ENCODE peak calls at places on chromosomes 13 and 19, in five cellular contexts. I is CD4-positive, alpha-beta memory T cell; T is lower lobe of right lung; H is Panc1; W is left lung. L is an unnamed sample.

GRCh38 chr13:39603424-39603947 is 493 bp upstream of the LHFPL6 start:
- DNase-seq in I (no peak), T (no peak), H (no peak), W (no peak), L (no peak)

GRCh38 chr19:42325896-42326771 is 699 bp downstream of the MEGF8 start:
- DNase-seq in I (no peak), T (no peak), H (no peak), W (no peak), L (no peak)

GRCh38 chr13:24650157-24650556 is 30.1 kb upstream of the ATP12A start:
- DNase-seq in I (no peak), T (no peak), H (no peak), W (no peak), L (no peak)

GRCh38 chr19:7904074-7905020 is 670 bp downstream of the MAP2K7 start:
- DNase-seq in I (peak), T (peak), H (no peak), W (peak), L (peak)

GRCh38 chr19:13103961-13104847 is 1.5 kb upstream of the LYL1 start:
- DNase-seq in I (peak), T (peak), H (no peak), W (no peak), L (peak)

GRCh38 chr13:47215741-47216140 is 318.9 kb upstream of the HTR2A start:
- DNase-seq in I (no peak), T (no peak), H (peak), W (no peak), L (no peak)

GRCh38 chr19:8321760-8322637 is 703 bp downstream of the RPS28 start:
- DNase-seq in I (no peak), T (no peak), H (no peak), W (no peak), L (no peak)

GRCh38 chr19:37928527-37929286 is 21.7 kb downstream of the SIPA1L3 start:
- DNase-seq in I (no peak), T (no peak), H (no peak), W (no peak), L (no peak)

GRCh38 chr19:21483589-21484170 is 21.7 kb upstream of the ZNF429 start:
- DNase-seq in I (peak), T (peak), H (no peak), W (peak), L (no peak)

GRCh38 chr19:1360818-1361461 is 22.8 kb upstream of the NDUFS7 start:
- DNase-seq in I (no peak), T (no peak), H (no peak), W (peak), L (peak)

GRCh38 chr13:67278230-67278629 is 48.1 kb upstream of the PCDH9 start:
- DNase-seq in I (no peak), T (no peak), H (no peak), W (no peak), L (no peak)

GRCh38 chr13:101523732-101524131 is 71.3 kb downstream of the ITGBL1 start:
- DNase-seq in I (no peak), T (no peak), H (no peak), W (no peak), L (no peak)

GRCh38 chr19:31676271-31677004 is 327.2 kb upstream of the TSHZ3 start:
- DNase-seq in I (no peak), T (no peak), H (no peak), W (no peak), L (no peak)

GRCh38 chr19:19420570-19421301 is 15.3 kb downstream of the GATAD2A start:
- DNase-seq in I (peak), T (no peak), H (no peak), W (no peak), L (peak)

GRCh38 chr19:33390120-33390907 is 16.8 kb downstream of the CEBPG start:
- DNase-seq in I (no peak), T (peak), H (no peak), W (peak), L (peak)

GRCh38 chr13:75481176-75482069 is 546 bp downstream of the TBC1D4 start:
- DNase-seq in I (peak), T (peak), H (no peak), W (peak), L (peak)

GRCh38 chr13:21008026-21008425 is 53.4 kb downstream of the LATS2 start:
- DNase-seq in I (no peak), T (no peak), H (no peak), W (no peak), L (no peak)

GRCh38 chr13:51590966-51591627 is 6.8 kb downstream of the WDFY2 start:
- DNase-seq in I (no peak), T (no peak), H (peak), W (no peak), L (no peak)

GRCh38 chr13:23984541-23984940 is 87.2 kb upstream of the C1QTNF9B start:
- DNase-seq in I (no peak), T (no peak), H (no peak), W (peak), L (no peak)

GRCh38 chr19:1227655-1228054 is 10.2 kb downstream of the CBARP start:
- DNase-seq in I (no peak), T (no peak), H (no peak), W (no peak), L (no peak)

GRCh38 chr13:43061496-43062280 is 38.3 kb downstream of the DNAJC15 start:
- DNase-seq in I (no peak), T (no peak), H (no peak), W (no peak), L (no peak)

GRCh38 chr19:17496337-17496997 is 15.0 kb upstream of the PGLS start:
- DNase-seq in I (peak), T (peak), H (peak), W (peak), L (peak)

DNA sequence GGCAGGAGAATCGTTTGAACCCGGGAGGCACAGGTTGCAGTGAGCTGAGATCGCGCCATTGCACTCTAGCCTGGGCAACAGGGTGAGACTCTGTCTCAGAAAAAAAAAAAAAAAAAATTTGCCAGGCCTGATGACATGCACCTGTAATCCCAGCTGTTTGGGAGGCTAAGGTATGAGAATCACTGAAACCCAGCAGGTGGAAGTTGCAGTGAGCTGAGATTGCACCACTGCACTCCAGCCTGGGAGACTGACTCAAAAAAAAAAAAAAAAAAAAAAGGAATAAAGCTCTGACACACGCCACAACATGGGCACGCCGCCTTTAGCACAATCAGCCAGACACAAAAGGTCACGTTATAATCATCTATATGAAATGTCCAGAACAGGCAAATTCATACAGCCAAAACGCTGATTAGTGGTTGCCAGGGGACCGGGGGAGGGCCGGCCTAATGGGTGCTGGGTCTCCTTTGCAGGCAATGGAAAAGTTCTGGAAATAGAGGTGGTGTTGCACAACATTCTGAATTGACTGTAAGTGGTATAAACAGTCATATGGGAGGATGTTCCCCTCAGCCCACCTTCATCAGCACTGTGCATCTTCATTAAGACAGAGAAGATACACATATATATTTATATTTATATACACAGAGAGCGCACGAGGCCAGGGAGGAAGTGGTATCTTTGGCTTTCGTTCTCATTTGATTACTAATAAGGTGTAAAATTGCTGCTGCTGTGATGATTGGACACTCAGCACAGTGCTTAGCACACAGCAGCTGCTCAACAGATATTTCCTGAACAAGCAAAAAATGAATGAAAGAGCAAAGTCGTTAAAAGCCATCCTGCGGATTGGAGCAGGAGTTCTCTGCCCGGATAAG is 3.8 kb downstream of the HSPBP1 start:
- DNase-seq in I (no peak), T (no peak), H (no peak), W (no peak), L (no peak)
- H3K4me3 ChIP-seq in I (no peak), T (no peak), H (no peak), W (no peak), L (no peak)

DNA sequence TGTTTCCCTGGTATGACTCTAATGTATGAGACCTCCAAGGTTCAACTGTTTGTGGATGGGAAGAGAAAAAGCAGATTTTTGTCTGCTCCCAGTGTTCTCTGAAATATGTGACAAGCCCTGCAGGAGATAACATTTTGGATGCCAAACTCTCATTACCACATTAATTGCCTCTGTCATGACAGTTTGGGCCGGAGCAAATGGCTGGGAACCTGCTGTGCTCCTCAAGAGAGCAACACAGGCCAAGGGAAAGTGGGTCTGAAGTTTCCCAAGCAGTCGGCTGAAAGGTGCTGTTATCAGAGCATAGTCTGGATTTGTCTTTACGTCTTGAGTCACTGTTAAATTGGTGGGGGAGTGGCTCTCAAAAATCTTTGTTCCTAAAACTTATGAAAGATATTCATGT is 844.6 kb downstream of the PCDH17 start:
- DNase-seq in I (no peak), T (no peak), H (no peak), W (no peak), L (no peak)
- H3K4me3 ChIP-seq in I (no peak), T (no peak), H (no peak), W (no peak), L (no peak)

GRCh38 chr13:90020536-90020935 is 1327.0 kb upstream of the MIR17HG start:
- DNase-seq in I (no peak), T (no peak), H (no peak), W (no peak), L (no peak)
- H3K4me3 ChIP-seq in I (no peak), T (no peak), H (no peak), W (no peak), L (no peak)

GRCh38 chr19:45576682-45577081 is 7.9 kb downstream of the OPA3 start:
- DNase-seq in I (no peak), T (no peak), H (no peak), W (no peak), L (no peak)

GRCh38 chr19:45578861-45579260 is 5.7 kb downstream of the OPA3 start:
- DNase-seq in I (no peak), T (no peak), H (no peak), W (no peak), L (no peak)

GRCh38 chr19:45574526-45574925 is 10.1 kb downstream of the OPA3 start:
- DNase-seq in I (no peak), T (no peak), H (no peak), W (no peak), L (no peak)

GRCh38 chr19:45575216-45575615 is 9.4 kb downstream of the OPA3 start:
- DNase-seq in I (no peak), T (no peak), H (no peak), W (no peak), L (no peak)

DNA sequence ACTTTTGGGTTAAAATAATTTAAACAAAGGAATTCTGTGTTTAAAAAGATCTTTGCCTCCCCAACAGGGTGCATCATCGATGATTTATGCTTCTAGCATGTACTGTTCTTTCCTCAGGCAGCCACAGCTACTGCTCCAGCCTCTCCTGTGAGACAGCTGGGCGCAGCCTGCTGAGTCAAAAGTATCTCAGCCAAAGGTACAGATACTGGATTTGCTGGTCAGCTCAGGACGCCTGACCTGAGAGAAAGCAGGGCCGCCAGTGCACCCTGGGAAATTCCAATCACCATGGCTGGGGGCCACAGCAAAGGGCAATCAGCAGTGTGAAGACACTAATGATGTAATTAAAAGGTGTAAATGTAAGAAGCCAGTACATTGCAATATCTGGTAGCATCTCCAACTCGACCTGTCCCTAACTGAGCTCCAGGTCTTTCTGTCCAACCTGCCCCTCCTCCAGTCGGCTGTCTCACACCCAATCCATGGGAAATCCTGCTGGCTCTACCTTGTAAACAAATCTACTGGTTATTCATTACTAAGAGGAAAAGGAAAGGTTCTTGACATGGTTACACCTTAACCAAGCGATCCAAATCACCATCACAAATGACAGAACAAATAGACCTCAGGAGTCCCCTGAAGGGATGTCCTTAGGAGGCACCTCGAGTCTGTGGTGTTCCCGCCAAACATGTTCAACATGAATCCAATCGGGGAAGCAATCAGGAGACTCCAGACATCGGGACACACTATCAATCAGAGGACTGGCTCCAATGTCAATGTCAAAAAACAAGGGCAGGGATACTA is 7.3 kb downstream of the OPA3 start:
- DNase-seq in I (no peak), T (no peak), H (no peak), W (no peak), L (no peak)
- H3K4me3 ChIP-seq in I (no peak), T (no peak), H (no peak), W (no peak), L (no peak)

DNA sequence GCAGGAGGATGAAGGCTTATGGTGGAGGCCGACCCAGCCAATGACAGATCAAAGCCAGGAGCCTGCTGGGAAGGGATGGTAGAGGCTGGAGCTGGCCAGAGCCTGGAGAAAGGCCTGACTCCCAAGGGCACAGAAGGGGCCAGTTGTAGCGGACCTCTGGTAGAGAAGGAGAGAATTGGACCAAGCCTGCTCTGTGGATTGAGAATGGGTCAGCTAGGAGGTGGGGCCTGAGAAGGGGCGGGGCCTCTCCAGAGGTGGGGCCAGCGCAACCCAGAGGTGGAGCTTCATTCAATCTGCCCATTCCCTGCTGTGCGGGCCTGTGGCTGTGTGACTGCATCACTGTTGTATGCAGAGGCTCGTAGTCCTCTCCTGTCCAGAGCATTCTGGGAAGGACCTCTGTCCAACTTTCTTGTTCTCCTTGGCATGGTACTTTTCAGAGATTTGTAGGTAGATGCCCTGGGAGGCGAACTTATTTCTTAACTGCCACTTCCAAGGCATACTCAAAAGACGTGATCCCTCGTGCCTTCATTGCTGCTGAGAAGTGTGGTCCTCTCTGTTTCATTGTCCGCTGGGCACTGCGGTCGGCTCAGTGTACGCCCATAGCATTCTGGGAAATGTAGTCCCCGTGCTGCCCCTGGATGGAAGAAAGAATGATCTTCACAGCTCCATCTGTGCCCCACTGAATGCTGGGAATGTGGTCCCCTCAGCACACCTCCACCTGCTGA is 6.7 kb downstream of the GRIN2D start:
- DNase-seq in I (peak), T (peak), H (no peak), W (no peak), L (no peak)
- H3K4me3 ChIP-seq in I (no peak), T (no peak), H (no peak), W (no peak), L (no peak)

DNA sequence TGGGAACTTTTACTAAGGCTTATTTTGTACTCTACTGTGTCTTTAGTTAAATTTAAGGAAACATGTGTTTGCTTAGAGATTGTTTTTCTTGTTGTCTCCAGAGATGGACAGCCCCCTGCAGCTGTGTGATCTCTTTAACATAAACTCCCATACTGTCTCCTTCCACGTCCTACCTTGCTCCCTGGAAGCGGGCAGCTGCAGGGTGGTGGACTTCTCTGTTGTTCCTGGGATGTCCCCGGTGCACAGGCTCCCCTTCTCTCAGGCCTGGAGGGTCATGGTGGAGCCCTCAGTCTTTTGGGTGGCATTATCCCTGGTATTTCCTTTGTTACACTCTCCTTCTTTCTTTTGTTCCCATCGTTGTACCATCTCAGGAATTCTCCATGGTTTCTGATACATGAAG is 212.1 kb upstream of the SPRY2 start:
- DNase-seq in I (no peak), T (no peak), H (no peak), W (no peak), L (no peak)
- H3K4me3 ChIP-seq in I (no peak), T (no peak), H (no peak), W (no peak), L (no peak)

DNA sequence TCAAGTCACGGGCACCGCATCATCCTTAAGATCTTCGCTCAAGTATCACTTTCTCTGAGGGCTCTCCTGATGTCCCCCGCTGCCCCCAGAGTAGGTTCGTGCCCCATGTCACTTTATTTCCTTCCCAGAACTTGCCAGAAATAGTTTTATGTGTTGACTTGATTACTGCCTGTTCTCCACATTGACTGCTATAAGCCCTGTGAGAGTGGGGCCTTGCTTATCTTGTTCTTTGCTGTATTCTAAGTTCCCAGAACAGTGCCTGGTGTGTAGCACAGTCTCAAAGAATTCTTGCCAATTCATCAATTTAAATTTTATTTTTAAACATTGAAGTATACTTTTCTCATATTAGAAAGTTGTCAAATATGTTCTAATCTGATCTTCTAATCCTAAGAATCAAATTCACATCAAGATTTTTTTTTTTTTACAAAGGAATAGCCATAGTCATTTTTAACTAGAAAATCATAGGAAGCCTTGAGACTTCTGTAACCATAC is 32.1 kb upstream of the GPR183 start:
- DNase-seq in I (no peak), T (no peak), H (no peak), W (no peak), L (no peak)
- H3K4me3 ChIP-seq in I (no peak), T (no peak), H (no peak), W (no peak), L (no peak)

DNA sequence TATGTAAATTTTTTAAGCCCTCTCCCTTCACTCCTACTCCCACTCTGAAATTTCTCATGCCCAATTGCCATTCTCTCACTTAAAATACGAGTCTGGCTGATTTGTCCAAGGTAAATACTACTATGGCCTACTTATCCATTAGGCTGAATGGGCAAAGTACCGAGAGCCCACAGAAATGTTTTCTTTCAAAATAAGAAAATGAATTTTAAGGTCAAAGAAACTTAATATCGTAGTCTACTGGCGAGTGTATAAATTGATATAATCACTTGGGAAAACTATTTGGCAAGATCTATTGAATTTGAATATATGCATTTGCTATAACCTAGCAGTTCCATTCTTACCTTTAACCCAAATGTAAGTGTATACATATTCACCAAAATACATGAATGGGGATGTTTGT is 32.7 kb downstream of the ZNF45 start:
- DNase-seq in I (no peak), T (no peak), H (no peak), W (no peak), L (no peak)
- H3K4me3 ChIP-seq in I (no peak), T (peak), H (no peak), W (peak), L (peak)